ENCODE peak calls at places on chromosomes 11 and 22, in ten cellular contexts. One of them, this sample, is unnamed.

GRCh38 chr11:41316726-41317125 is 142.7 kb downstream of the LRRC4C start:
- DNase-seq in mesendoderm: no peak
- DNase-seq in adrenal gland: peak; percentile 45
- DNase-seq in AG09309: no peak
- DNase-seq in AG10803: no peak
- DNase-seq in skeletal muscle cell: no peak
- DNase-seq in BE2C: no peak
- DNase-seq in ovary: no peak
- DNase-seq in choroid plexus epithelial cell: peak; percentile 72
- DNase-seq in HFF-Myc: no peak
- DNase-seq in this sample: no peak

GRCh38 chr11:26715133-26715532 is 6.7 kb downstream of the SLC5A12 start:
- DNase-seq in mesendoderm: no peak
- DNase-seq in adrenal gland: no peak
- DNase-seq in AG09309: no peak
- DNase-seq in AG10803: no peak
- DNase-seq in skeletal muscle cell: no peak
- DNase-seq in BE2C: no peak
- DNase-seq in ovary: no peak
- DNase-seq in choroid plexus epithelial cell: no peak
- DNase-seq in HFF-Myc: no peak
- DNase-seq in this sample: no peak

GRCh38 chr11:122209619-122210377 is 93.8 kb upstream of the BLID start:
- DNase-seq in mesendoderm: no peak
- DNase-seq in adrenal gland: peak; percentile 77
- DNase-seq in AG09309: peak; percentile 67
- DNase-seq in AG10803: peak; percentile 86
- DNase-seq in skeletal muscle cell: peak; percentile 85
- DNase-seq in BE2C: peak; percentile 68
- DNase-seq in ovary: peak; percentile 88
- DNase-seq in choroid plexus epithelial cell: peak; percentile 95
- DNase-seq in HFF-Myc: no peak
- DNase-seq in this sample: peak; percentile 84

GRCh38 chr11:36186340-36186739 is 102.9 kb downstream of the COMMD9 start:
- DNase-seq in mesendoderm: no peak
- DNase-seq in adrenal gland: no peak
- DNase-seq in AG09309: peak; percentile 59
- DNase-seq in AG10803: peak; percentile 79
- DNase-seq in skeletal muscle cell: peak; percentile 92
- DNase-seq in BE2C: no peak
- DNase-seq in ovary: no peak
- DNase-seq in choroid plexus epithelial cell: peak; percentile 88
- DNase-seq in HFF-Myc: peak; percentile 46
- DNase-seq in this sample: no peak

GRCh38 chr11:1761857-1762536 is 1.7 kb downstream of the CTSD start:
- DNase-seq in mesendoderm: no peak
- DNase-seq in adrenal gland: no peak
- DNase-seq in AG09309: no peak
- DNase-seq in AG10803: peak; percentile 53
- DNase-seq in skeletal muscle cell: no peak
- DNase-seq in BE2C: no peak
- DNase-seq in ovary: no peak
- DNase-seq in choroid plexus epithelial cell: no peak
- DNase-seq in HFF-Myc: no peak
- DNase-seq in this sample: no peak

GRCh38 chr11:37525336-37525735 is 927.3 kb upstream of the RAG2 start:
- DNase-seq in mesendoderm: no peak
- DNase-seq in adrenal gland: no peak
- DNase-seq in AG09309: no peak
- DNase-seq in AG10803: no peak
- DNase-seq in skeletal muscle cell: no peak
- DNase-seq in BE2C: no peak
- DNase-seq in ovary: no peak
- DNase-seq in choroid plexus epithelial cell: peak; percentile 50
- DNase-seq in HFF-Myc: no peak
- DNase-seq in this sample: no peak

GRCh38 chr11:124075841-124076571 is 34.9 kb upstream of the OR10G7 start:
- DNase-seq in mesendoderm: no peak
- DNase-seq in adrenal gland: no peak
- DNase-seq in AG09309: no peak
- DNase-seq in AG10803: peak; percentile 3
- DNase-seq in skeletal muscle cell: no peak
- DNase-seq in BE2C: peak; percentile 29
- DNase-seq in ovary: no peak
- DNase-seq in choroid plexus epithelial cell: no peak
- DNase-seq in HFF-Myc: no peak
- DNase-seq in this sample: no peak

GRCh38 chr11:76206327-76207081 is at the start of gene WNT11:
- DNase-seq in mesendoderm: peak; percentile 56
- DNase-seq in adrenal gland: peak; percentile 74
- DNase-seq in AG09309: no peak
- DNase-seq in AG10803: no peak
- DNase-seq in skeletal muscle cell: no peak
- DNase-seq in BE2C: peak; percentile 76
- DNase-seq in ovary: peak; percentile 61
- DNase-seq in choroid plexus epithelial cell: no peak
- DNase-seq in HFF-Myc: no peak
- DNase-seq in this sample: no peak

GRCh38 chr11:66172146-66172545 is 96.3 kb upstream of the RAB1B start:
- DNase-seq in mesendoderm: no peak
- DNase-seq in adrenal gland: peak; percentile 4
- DNase-seq in AG09309: no peak
- DNase-seq in AG10803: peak; percentile 9
- DNase-seq in skeletal muscle cell: peak; percentile 16
- DNase-seq in BE2C: no peak
- DNase-seq in ovary: no peak
- DNase-seq in choroid plexus epithelial cell: peak; percentile 78
- DNase-seq in HFF-Myc: no peak
- DNase-seq in this sample: no peak

GRCh38 chr11:46161201-46161600 is 39.9 kb upstream of the PHF21A start:
- DNase-seq in mesendoderm: no peak
- DNase-seq in adrenal gland: no peak
- DNase-seq in AG09309: no peak
- DNase-seq in AG10803: no peak
- DNase-seq in skeletal muscle cell: no peak
- DNase-seq in BE2C: no peak
- DNase-seq in ovary: no peak
- DNase-seq in choroid plexus epithelial cell: no peak
- DNase-seq in HFF-Myc: no peak
- DNase-seq in this sample: no peak

GRCh38 chr22:23673826-23674690 is 16.8 kb upstream of the RGL4 start:
- DNase-seq in mesendoderm: peak; percentile 8
- DNase-seq in adrenal gland: no peak
- DNase-seq in AG09309: no peak
- DNase-seq in AG10803: no peak
- DNase-seq in skeletal muscle cell: no peak
- DNase-seq in BE2C: no peak
- DNase-seq in ovary: no peak
- DNase-seq in choroid plexus epithelial cell: peak; percentile 53
- DNase-seq in HFF-Myc: no peak
- DNase-seq in this sample: no peak

GRCh38 chr22:23675502-23676415 is 15.1 kb upstream of the RGL4 start:
- DNase-seq in mesendoderm: no peak
- DNase-seq in adrenal gland: peak; percentile 79
- DNase-seq in AG09309: no peak
- DNase-seq in AG10803: peak; percentile 27
- DNase-seq in skeletal muscle cell: no peak
- DNase-seq in BE2C: peak; percentile 76
- DNase-seq in ovary: no peak
- DNase-seq in choroid plexus epithelial cell: peak; percentile 16
- DNase-seq in HFF-Myc: no peak
- DNase-seq in this sample: peak; percentile 40

DNA sequence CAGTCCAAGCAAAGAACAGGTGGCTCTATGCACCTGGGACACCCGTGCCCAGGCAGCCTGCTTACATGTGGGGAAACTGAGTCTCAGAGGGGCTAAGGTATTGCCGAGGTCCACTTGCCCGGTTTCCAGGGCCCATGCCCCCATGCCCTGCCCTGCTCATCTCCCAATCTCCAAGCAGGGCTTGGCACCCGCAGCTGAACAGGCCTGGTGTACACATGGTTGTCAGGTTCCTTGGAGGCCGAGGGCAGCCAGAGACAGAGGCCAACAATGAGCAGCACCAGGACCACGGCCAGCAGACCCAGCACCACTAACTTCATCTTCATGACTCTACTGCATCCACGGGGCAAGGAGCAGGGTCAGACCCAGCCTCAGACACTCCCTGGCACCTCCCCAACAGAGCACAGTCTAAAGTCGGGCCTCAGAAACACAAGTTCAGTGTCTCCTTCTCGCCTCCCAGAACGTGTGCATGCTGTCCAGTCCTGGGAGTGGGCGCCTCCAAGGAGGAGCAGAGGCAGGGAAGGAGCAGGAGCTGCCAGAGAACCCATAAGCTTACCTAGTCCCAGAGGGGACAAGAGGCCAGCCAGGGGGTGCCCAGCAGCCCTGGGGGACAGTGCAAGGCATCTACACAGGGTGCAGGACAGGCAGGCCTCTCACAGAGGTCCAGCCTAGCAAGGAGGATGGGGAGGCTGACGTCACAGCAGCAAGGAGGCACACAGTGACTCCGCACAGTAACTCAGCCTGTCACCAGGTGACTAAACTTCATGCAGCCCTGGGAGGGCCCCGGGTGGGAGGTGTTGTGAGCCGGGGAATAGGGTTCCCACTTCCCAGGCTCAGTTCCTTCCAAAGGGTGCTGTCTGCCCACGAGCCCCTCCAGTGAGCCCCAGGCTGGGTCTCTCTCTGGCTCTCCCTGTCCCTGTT is 20.2 kb upstream of the RGL4 start:
- DNase-seq in mesendoderm: no peak
- DNase-seq in adrenal gland: no peak
- DNase-seq in AG09309: no peak
- DNase-seq in AG10803: no peak
- DNase-seq in skeletal muscle cell: no peak
- DNase-seq in BE2C: no peak
- DNase-seq in ovary: no peak
- DNase-seq in choroid plexus epithelial cell: no peak
- DNase-seq in HFF-Myc: no peak
- DNase-seq in this sample: no peak
- H3K4me3 ChIP-seq in mesendoderm: no peak overlapping the region
- H3K4me3 ChIP-seq in adrenal gland: no peak overlapping the region
- H3K4me3 ChIP-seq in AG09309: no peak overlapping the region
- H3K4me3 ChIP-seq in AG10803: no peak overlapping the region
- H3K4me3 ChIP-seq in skeletal muscle cell: no peak overlapping the region
- H3K4me3 ChIP-seq in BE2C: no peak overlapping the region
- H3K4me3 ChIP-seq in ovary: no peak overlapping the region
- H3K4me3 ChIP-seq in choroid plexus epithelial cell: no peak overlapping the region
- H3K4me3 ChIP-seq in HFF-Myc: no peak overlapping the region
- H3K4me3 ChIP-seq in this sample: no peak overlapping the region

GRCh38 chr11:13279487-13279834 is 1.9 kb downstream of the BMAL1 start:
- DNase-seq in mesendoderm: no peak
- DNase-seq in adrenal gland: no peak
- DNase-seq in AG09309: no peak
- DNase-seq in AG10803: no peak
- DNase-seq in skeletal muscle cell: no peak
- DNase-seq in BE2C: no peak
- DNase-seq in ovary: no peak
- DNase-seq in choroid plexus epithelial cell: no peak
- DNase-seq in HFF-Myc: no peak
- DNase-seq in this sample: no peak
- H3K4me3 ChIP-seq in mesendoderm: no peak overlapping the region
- H3K4me3 ChIP-seq in adrenal gland: peak overlapping the region; percentile 92
- H3K4me3 ChIP-seq in AG09309: no peak overlapping the region
- H3K4me3 ChIP-seq in AG10803: no peak overlapping the region
- H3K4me3 ChIP-seq in skeletal muscle cell: no peak overlapping the region
- H3K4me3 ChIP-seq in BE2C: no peak overlapping the region
- H3K4me3 ChIP-seq in ovary: peak overlapping the region; percentile 93
- H3K4me3 ChIP-seq in choroid plexus epithelial cell: no peak overlapping the region
- H3K4me3 ChIP-seq in HFF-Myc: no peak overlapping the region
- H3K4me3 ChIP-seq in this sample: peak overlapping the region; percentile 90

DNA sequence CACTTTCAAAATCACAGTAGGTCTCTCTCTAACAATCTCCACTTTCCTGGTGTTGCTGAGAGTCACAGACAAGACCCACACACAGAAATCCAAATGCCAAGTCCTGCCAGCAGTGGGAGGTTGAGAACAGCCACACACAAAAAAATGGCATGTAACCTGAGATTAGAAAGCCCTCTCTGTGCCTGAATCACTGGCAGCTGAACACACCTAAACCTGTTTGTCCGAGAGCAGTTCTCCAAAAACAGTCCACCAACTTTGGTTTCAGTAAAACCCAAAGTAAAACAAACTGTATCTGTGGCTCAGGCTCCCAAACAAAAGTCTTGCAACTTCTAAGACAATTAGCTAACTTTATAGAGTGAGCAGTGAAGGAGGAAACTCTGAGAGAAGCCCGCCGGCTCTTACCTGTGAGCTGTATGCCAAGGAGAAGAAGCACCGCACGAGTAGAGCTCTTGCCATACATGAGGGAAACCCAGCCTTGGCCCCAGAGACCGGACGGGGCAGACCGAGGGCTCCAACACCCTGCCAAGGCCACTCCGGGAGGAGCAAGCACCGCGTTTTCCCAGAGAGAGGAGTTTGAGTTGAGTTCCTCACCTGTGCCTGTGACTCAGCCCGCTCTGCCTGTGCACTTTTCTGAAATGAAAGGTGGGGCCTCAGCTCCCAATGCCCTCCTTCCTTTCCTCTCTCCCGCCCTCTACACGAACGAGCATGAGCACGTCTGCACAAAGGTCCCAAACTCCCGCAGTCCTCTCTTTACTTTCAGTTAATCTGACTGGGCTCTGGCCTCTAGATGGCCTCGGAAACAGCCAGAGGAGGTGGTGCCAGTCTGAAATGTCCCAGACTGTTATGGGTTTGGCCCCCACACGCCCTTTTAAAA is at the start of gene MPZL2:
- DNase-seq in mesendoderm: peak; percentile 57
- DNase-seq in adrenal gland: peak; percentile 27
- DNase-seq in AG09309: no peak
- DNase-seq in AG10803: no peak
- DNase-seq in skeletal muscle cell: no peak
- DNase-seq in BE2C: no peak
- DNase-seq in ovary: no peak
- DNase-seq in choroid plexus epithelial cell: no peak
- DNase-seq in HFF-Myc: no peak
- DNase-seq in this sample: peak; percentile 26
- H3K4me3 ChIP-seq in mesendoderm: no peak within 1 kb of the TSS
- H3K4me3 ChIP-seq in adrenal gland: peak within 1 kb of the TSS; percentile 50
- H3K4me3 ChIP-seq in AG09309: no peak within 1 kb of the TSS
- H3K4me3 ChIP-seq in AG10803: no peak within 1 kb of the TSS
- H3K4me3 ChIP-seq in skeletal muscle cell: no peak within 1 kb of the TSS
- H3K4me3 ChIP-seq in BE2C: no peak within 1 kb of the TSS
- H3K4me3 ChIP-seq in ovary: peak within 1 kb of the TSS; percentile 32
- H3K4me3 ChIP-seq in choroid plexus epithelial cell: no peak within 1 kb of the TSS
- H3K4me3 ChIP-seq in HFF-Myc: no peak within 1 kb of the TSS
- H3K4me3 ChIP-seq in this sample: peak within 1 kb of the TSS; percentile 36

DNA sequence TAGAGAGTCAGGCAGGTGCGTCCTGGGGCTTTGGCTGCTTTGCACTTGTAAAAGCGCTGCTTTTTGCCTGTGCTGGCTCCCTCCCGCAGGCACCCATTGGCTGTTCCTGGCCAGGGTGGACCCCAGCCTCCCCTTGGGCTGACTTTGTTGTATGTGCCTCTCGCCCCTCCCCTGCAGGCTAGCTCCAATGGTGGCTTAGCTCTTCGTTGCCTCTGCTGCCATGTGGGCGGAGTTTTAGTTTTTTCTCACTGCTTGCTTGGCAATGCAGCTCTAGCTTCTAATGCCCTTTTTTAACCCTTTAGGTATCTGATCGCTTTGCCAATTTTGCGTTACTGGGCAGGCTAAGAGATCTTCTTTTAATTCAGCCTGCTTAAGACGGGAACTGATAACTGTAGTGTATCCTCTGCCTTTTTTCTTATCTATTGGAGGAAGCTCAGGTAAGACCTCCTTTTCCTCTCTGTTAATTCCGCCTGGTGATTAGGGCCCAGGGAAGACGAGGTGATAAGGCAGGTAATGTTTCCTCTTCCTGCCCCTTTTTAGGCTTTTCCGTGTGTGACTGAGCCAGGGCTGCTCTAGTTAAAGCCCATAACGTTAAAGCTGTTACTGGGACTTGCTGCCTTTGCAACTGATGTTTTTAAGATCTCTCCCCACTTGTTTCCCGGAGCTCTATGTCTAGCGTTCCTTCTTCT is 11.8 kb upstream of the GLYATL1 start:
- DNase-seq in mesendoderm: peak; percentile 97
- DNase-seq in adrenal gland: no peak
- DNase-seq in AG09309: no peak
- DNase-seq in AG10803: no peak
- DNase-seq in skeletal muscle cell: no peak
- DNase-seq in BE2C: peak; percentile 67
- DNase-seq in ovary: no peak
- DNase-seq in choroid plexus epithelial cell: peak; percentile 43
- DNase-seq in HFF-Myc: no peak
- DNase-seq in this sample: no peak
- H3K4me3 ChIP-seq in mesendoderm: peak overlapping the region; percentile 14
- H3K4me3 ChIP-seq in adrenal gland: no peak overlapping the region
- H3K4me3 ChIP-seq in AG09309: no peak overlapping the region
- H3K4me3 ChIP-seq in AG10803: no peak overlapping the region
- H3K4me3 ChIP-seq in skeletal muscle cell: no peak overlapping the region
- H3K4me3 ChIP-seq in BE2C: peak overlapping the region; percentile 20
- H3K4me3 ChIP-seq in ovary: no peak overlapping the region
- H3K4me3 ChIP-seq in choroid plexus epithelial cell: no peak overlapping the region
- H3K4me3 ChIP-seq in HFF-Myc: no peak overlapping the region
- H3K4me3 ChIP-seq in this sample: no peak overlapping the region